ENCODE peak calls at places on chromosome 21, in nine cellular contexts. P is fibroblast of mammary gland, B is A549, L is spleen, D is astrocyte, X is astrocyte of the cerebellum, F is right cardiac atrium, J is GM12865, O is AG09309. N is an unnamed sample.

GRCh38 chr21:45557611-45558043 is 15.4 kb upstream of the SLC19A1 start:
- DNase-seq in D (no peak), J (no peak), F (no peak), B (no peak), P (no peak), X (no peak), O (no peak), L (peak; percentile 74), N (no peak)

GRCh38 chr21:42599962-42600361 is 53.5 kb upstream of the PDE9A start:
- DNase-seq in D (no peak), B (no peak), L (no peak), O (no peak), P (no peak), F (no peak), J (no peak), X (no peak), N (no peak)

GRCh38 chr21:28822882-28823335 is 169.8 kb downstream of the LTN1 start:
- DNase-seq in J (no peak), X (no peak), O (peak; percentile 23), L (no peak), F (no peak), P (peak; percentile 39), D (no peak), B (no peak), N (no peak)

GRCh38 chr21:37146320-37147225 is 73.5 kb downstream of the TTC3 start:
- DNase-seq in F (no peak), P (no peak), O (no peak), B (no peak), X (no peak), J (peak; percentile 12), D (peak; percentile 14), L (no peak), N (no peak)

GRCh38 chr21:46171585-46171984 is 12.7 kb downstream of the SPATC1L start:
- DNase-seq in L (no peak), B (no peak), F (peak; percentile 3), D (no peak), P (peak; percentile 65), J (no peak), O (no peak), X (no peak), N (no peak)

GRCh38 chr21:10616535-10616934 is 95.2 kb downstream of the TPTE start:
- DNase-seq in J (no peak), B (no peak), O (no peak), D (no peak), P (no peak), L (peak; percentile 63), X (no peak), F (no peak), N (no peak)

GRCh38 chr21:45607922-45608295 is 35.6 kb upstream of the PCBP3 start:
- DNase-seq in P (no peak), D (no peak), J (no peak), X (no peak), F (no peak), B (no peak), O (no peak), L (peak; percentile 44), N (no peak)

GRCh38 chr21:21415741-21416140 is 417.5 kb downstream of the NCAM2 start:
- DNase-seq in D (peak; percentile 48), B (no peak), O (no peak), F (no peak), L (no peak), J (no peak), P (no peak), X (no peak), N (no peak)

GRCh38 chr21:46172863-46173528 is 11.3 kb downstream of the SPATC1L start:
- DNase-seq in J (no peak), P (no peak), D (no peak), L (no peak), F (no peak), B (no peak), X (no peak), O (no peak), N (no peak)

GRCh38 chr21:29185633-29186032 is 55.2 kb downstream of the MAP3K7CL start:
- DNase-seq in J (no peak), F (no peak), L (no peak), X (no peak), B (no peak), D (no peak), P (no peak), O (no peak), N (no peak)

GRCh38 chr21:36949171-36950141 is 17.0 kb downstream of the HLCS start:
- DNase-seq in P (peak; percentile 3), D (no peak), J (no peak), L (no peak), B (no peak), O (no peak), F (no peak), X (no peak), N (no peak)

GRCh38 chr21:45556645-45557601 is 14.7 kb upstream of the SLC19A1 start:
- DNase-seq in F (no peak), O (no peak), P (peak; percentile 47), D (no peak), B (no peak), X (no peak), L (peak; percentile 84), J (no peak), N (no peak)

GRCh38 chr21:17726047-17726446 is 93.1 kb downstream of the C21orf91 start:
- DNase-seq in L (no peak), D (no peak), J (no peak), P (peak; percentile 2), X (no peak), F (no peak), B (no peak), O (no peak), N (no peak)

GRCh38 chr21:38171723-38172344 is 85.0 kb upstream of the KCNJ15 start:
- DNase-seq in F (no peak), X (no peak), J (no peak), D (peak; percentile 67), B (no peak), P (peak; percentile 84), O (no peak), L (no peak), N (no peak)

GRCh38 chr21:33267250-33267649 is 1.1 kb downstream of the IL10RB start:
- DNase-seq in O (no peak), J (no peak), X (no peak), F (no peak), D (no peak), P (no peak), B (no peak), L (no peak), N (no peak)

GRCh38 chr21:33266784-33267135 is 593 bp downstream of the IL10RB start:
- DNase-seq in F (no peak), O (no peak), L (peak; percentile 88), D (no peak), P (no peak), B (no peak), J (peak; percentile 77), X (no peak), N (no peak)

GRCh38 chr21:33266050-33266783 is at the start of gene IL10RB:
- DNase-seq in D (peak; percentile 25), J (peak; percentile 89), P (peak; percentile 28), B (peak; percentile 64), F (peak; percentile 75), O (no peak), L (peak; percentile 96), X (no peak), N (peak; percentile 48)

GRCh38 chr21:33264561-33264960 is 1.6 kb upstream of the IL10RB start:
- DNase-seq in D (no peak), B (no peak), P (no peak), X (no peak), O (no peak), J (no peak), F (no peak), L (no peak), N (no peak)

GRCh38 chr21:33265664-33266049 is 510 bp upstream of the IL10RB start:
- DNase-seq in X (no peak), P (peak; percentile 35), O (no peak), L (peak; percentile 88), J (peak; percentile 85), F (peak; percentile 45), B (no peak), D (no peak), N (no peak)
- H3K4me3 ChIP-seq in X (peak overlapping the region; percentile 83), P (peak overlapping the region; percentile 81), O (peak overlapping the region; percentile 93), L (peak overlapping the region; percentile 96), J (peak overlapping the region; percentile 86), F (peak overlapping the region; percentile 95), B (peak overlapping the region; percentile 81), D (peak overlapping the region; percentile 76), N (peak overlapping the region; percentile 59)

GRCh38 chr21:43924421-43925095 is 59.5 kb downstream of the AGPAT3 start:
- DNase-seq in D (no peak), L (no peak), O (no peak), F (no peak), B (no peak), X (no peak), J (no peak), P (no peak), N (no peak)
- H3K4me3 ChIP-seq in D (no peak overlapping the region), L (no peak overlapping the region), O (no peak overlapping the region), F (no peak overlapping the region), B (no peak overlapping the region), X (no peak overlapping the region), J (no peak overlapping the region), P (no peak overlapping the region), N (no peak overlapping the region)

DNA sequence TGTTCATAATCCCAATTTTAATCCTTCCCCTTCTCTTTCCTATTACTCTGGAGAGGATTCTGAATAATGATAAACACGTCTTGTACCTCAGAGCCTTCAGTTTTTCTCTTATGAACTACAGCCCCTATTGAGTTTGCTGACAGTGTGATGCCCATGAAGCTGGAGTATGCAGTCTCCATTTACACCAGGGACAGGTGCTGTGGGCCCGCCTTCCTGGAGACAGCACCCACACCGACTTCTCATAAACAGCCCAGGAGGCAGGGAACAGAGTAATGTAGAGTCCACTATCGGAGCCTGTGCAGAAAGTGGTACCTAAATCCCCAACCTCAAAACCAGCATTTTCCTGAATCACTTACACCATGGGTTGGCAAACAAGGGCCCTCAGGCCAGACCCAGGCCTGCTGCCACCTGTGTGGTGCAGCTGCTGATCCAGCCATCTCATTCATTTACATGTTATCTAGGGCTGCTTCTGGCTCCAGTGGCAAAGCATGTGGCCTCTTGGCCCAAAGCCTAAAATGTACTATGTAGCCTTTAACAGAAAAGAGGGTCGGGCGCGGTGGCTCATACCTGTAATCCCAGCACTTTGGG is 95.1 kb upstream of the KRTAP19-8 start:
- DNase-seq in J (no peak), B (no peak), P (no peak), F (no peak), L (no peak), O (no peak), D (no peak), X (no peak), N (peak; percentile 62)
- H3K4me3 ChIP-seq in J (no peak overlapping the region), B (no peak overlapping the region), P (no peak overlapping the region), F (no peak overlapping the region), L (no peak overlapping the region), O (no peak overlapping the region), D (no peak overlapping the region), X (no peak overlapping the region), N (peak overlapping the region; percentile 8)

DNA sequence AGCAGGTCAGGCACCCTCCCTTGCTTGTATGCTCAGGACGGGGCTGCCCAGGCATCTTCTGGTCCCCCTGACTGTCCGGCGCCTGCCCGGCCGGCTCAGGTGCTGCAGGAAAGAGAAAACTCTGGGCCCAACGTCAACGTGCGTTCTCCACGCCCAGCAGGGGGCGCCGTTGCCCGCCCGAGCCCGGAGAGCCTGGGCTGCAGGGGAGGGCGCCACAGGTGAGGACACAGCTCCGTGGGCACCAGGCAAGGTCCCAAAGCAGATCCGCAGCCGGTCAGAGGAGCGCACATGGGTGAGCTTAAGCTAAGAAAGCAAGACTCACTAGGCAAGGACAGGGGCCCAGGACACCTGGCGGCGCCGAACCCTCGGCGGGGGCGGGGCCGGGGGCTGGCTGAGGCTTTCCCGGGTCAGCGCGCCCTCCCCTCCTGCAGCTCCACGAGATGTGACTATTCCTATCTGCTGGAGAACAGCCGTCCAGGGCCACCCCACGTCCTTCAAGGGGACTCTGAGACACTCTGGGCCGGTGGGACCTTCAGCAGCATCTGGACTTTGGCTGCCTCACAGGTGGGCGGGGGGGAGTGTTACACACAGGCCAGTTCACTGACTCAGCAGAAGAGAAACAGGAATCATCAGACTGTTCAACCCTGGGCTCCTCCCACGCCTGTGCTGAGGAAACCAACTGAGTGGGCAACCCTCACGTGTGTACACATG is 29.3 kb downstream of the KRTAP10-1 start:
- DNase-seq in L (peak; percentile 94), O (no peak), P (peak; percentile 17), J (peak; percentile 66), B (peak; percentile 20), F (peak; percentile 40), X (no peak), D (no peak), N (peak; percentile 18)
- H3K4me3 ChIP-seq in L (no peak overlapping the region), O (no peak overlapping the region), P (no peak overlapping the region), J (no peak overlapping the region), B (no peak overlapping the region), F (no peak overlapping the region), X (no peak overlapping the region), D (no peak overlapping the region), N (peak overlapping the region; percentile 11)